ENCODE peak calls at places on chromosomes 5 and 9, in nine cellular contexts. J is keratinocyte; B is iPS-NIHi11; R is RWPE1; Z is skeletal muscle cell; E is kidney glomerular epithelial cell; A is GM03348; P is activated CD8-positive, alpha-beta memory T cell treated with anti-CD3 and anti-CD28 coated beads, Interleukin-2, amount 50 U/mL, for 4 hours; F is NCI-H345. S is an unnamed sample.

GRCh38 chr5:141567513-141568117 is 51.2 kb downstream of the DIAPH1 start:
- DNase-seq in J (no peak), B (peak; percentile 29), R (no peak), Z (no peak), E (peak; percentile 45), A (peak; percentile 38), P (no peak), F (peak; percentile 11), S (no peak)

GRCh38 chr5:1527533-1528205 is 3.9 kb upstream of the LPCAT1 start:
- DNase-seq in J (no peak), B (no peak), R (no peak), Z (no peak), E (no peak), A (no peak), P (no peak), F (no peak), S (no peak)

GRCh38 chr5:14225173-14225834 is 82.2 kb downstream of the TRIO start:
- DNase-seq in J (no peak), B (no peak), R (no peak), Z (no peak), E (no peak), A (no peak), P (no peak), F (no peak), S (no peak)

GRCh38 chr9:128415222-128415621 is 5.4 kb upstream of the CERCAM start:
- DNase-seq in J (no peak), B (no peak), R (no peak), Z (no peak), E (no peak), A (no peak), P (no peak), F (no peak), S (no peak)

GRCh38 chr5:122515709-122516431 is 203.8 kb downstream of the SNCAIP start:
- DNase-seq in J (no peak), B (peak; percentile 79), R (peak; percentile 69), Z (peak; percentile 38), E (peak; percentile 60), A (peak; percentile 79), P (no peak), F (peak; percentile 75), S (no peak)

GRCh38 chr9:81317939-81318338 is 371.4 kb downstream of the TLE1 start:
- DNase-seq in J (no peak), B (no peak), R (no peak), Z (no peak), E (no peak), A (no peak), P (no peak), F (no peak), S (no peak)

GRCh38 chr5:159737263-159737662 is 179.0 kb upstream of the ADRA1B start:
- DNase-seq in J (no peak), B (no peak), R (no peak), Z (no peak), E (no peak), A (no peak), P (no peak), F (no peak), S (no peak)

GRCh38 chr5:35313296-35313695 is 83.0 kb upstream of the PRLR start:
- DNase-seq in J (no peak), B (no peak), R (peak; percentile 49), Z (peak; percentile 52), E (peak; percentile 59), A (peak; percentile 33), P (no peak), F (no peak), S (no peak)

GRCh38 chr5:38094889-38095288 is 163.5 kb upstream of the EGFLAM start:
- DNase-seq in J (no peak), B (no peak), R (no peak), Z (no peak), E (no peak), A (no peak), P (no peak), F (no peak), S (no peak)

GRCh38 chr5:73296772-73297171 is 123.8 kb downstream of the TMEM174 start:
- DNase-seq in J (no peak), B (no peak), R (no peak), Z (peak; percentile 32), E (peak; percentile 49), A (peak; percentile 65), P (no peak), F (no peak), S (no peak)

GRCh38 chr9:22211588-22212360 is 202.7 kb upstream of the CDKN2B start:
- DNase-seq in J (no peak), B (no peak), R (peak; percentile 86), Z (peak; percentile 80), E (peak; percentile 90), A (peak; percentile 82), P (no peak), F (no peak), S (no peak)

GRCh38 chr5:155587458-155587857 is 573.9 kb downstream of the KIF4B start:
- DNase-seq in J (no peak), B (no peak), R (no peak), Z (no peak), E (no peak), A (no peak), P (no peak), F (peak; percentile 65), S (no peak)

GRCh38 chr5:123422433-123423277 is 548 bp downstream of the CEP120 start:
- DNase-seq in J (no peak), B (no peak), R (peak; percentile 54), Z (no peak), E (peak; percentile 28), A (peak; percentile 11), P (no peak), F (peak; percentile 32), S (no peak)

GRCh38 chr9:128094166-128094949 is 26.3 kb downstream of the SLC25A25 start:
- DNase-seq in J (peak; percentile 86), B (peak; percentile 74), R (peak; percentile 99), Z (peak; percentile 89), E (peak; percentile 95), A (peak; percentile 94), P (peak; percentile 63), F (peak; percentile 26), S (peak; percentile 50)

GRCh38 chr9:121823451-121824169 is 172.2 kb downstream of the DAB2IP start:
- DNase-seq in J (no peak), B (no peak), R (no peak), Z (no peak), E (no peak), A (no peak), P (no peak), F (no peak), S (no peak)

GRCh38 chr5:177458122-177458681 is 11.6 kb downstream of the PRR7 start:
- DNase-seq in J (no peak), B (no peak), R (no peak), Z (no peak), E (no peak), A (no peak), P (no peak), F (no peak), S (no peak)

GRCh38 chr5:59709833-59710232 is 183.7 kb downstream of the PDE4D start:
- DNase-seq in J (peak; percentile 4), B (peak; percentile 10), R (peak; percentile 45), Z (peak; percentile 71), E (peak; percentile 14), A (peak; percentile 29), P (no peak), F (no peak), S (no peak)

GRCh38 chr5:151682240-151682639 is 4.5 kb downstream of the SPARC start:
- DNase-seq in J (no peak), B (no peak), R (no peak), Z (no peak), E (no peak), A (no peak), P (no peak), F (no peak), S (no peak)